ENCODE peak calls at places on chromosomes 1 and 21, in nine cellular contexts. H is pons; P is AG09319; K is glomerular endothelial cell; A is esophagus muscularis mucosa; O is activated CD8-positive, alpha-beta memory T cell treated with anti-CD3 and anti-CD28 coated beads for 1 hour; C is A549; B is pancreas; E is pulmonary artery endothelial cell. J is an unnamed sample.

GRCh38 chr21:35159881-35160280 is 110.8 kb upstream of the RUNX1 start:
- DNase-seq in E (no peak), B (no peak), A (no peak), P (no peak), K (no peak), O (no peak), H (no peak), C (peak; percentile 10), J (no peak)

GRCh38 chr1:64546018-64546417 is 76.1 kb downstream of the CACHD1 start:
- DNase-seq in H (no peak), C (no peak), E (no peak), K (no peak), P (no peak), O (no peak), A (no peak), B (no peak), J (no peak)

GRCh38 chr1:12495725-12496124 is 122.3 kb downstream of the DHRS3 start:
- DNase-seq in H (no peak), K (no peak), O (no peak), P (no peak), E (no peak), C (no peak), A (no peak), B (no peak), J (no peak)

GRCh38 chr1:226882631-226883409 is 12.4 kb downstream of the PSEN2 start:
- DNase-seq in K (no peak), C (no peak), H (peak; percentile 49), P (no peak), B (no peak), E (no peak), O (no peak), A (no peak), J (no peak)

GRCh38 chr1:17611991-17612390 is 72.5 kb downstream of the ARHGEF10L start:
- DNase-seq in H (no peak), P (no peak), A (no peak), E (no peak), C (no peak), K (no peak), B (no peak), O (no peak), J (no peak)

GRCh38 chr1:165697491-165697880 is 876 bp downstream of the ALDH9A1 start:
- DNase-seq in O (no peak), K (no peak), H (peak; percentile 7), P (no peak), B (no peak), A (no peak), E (no peak), C (no peak), J (no peak)

GRCh38 chr1:76179297-76179696 is 104.8 kb downstream of the ST6GALNAC3 start:
- DNase-seq in E (no peak), A (no peak), B (no peak), C (no peak), H (no peak), O (no peak), P (no peak), K (no peak), J (no peak)

GRCh38 chr1:107454786-107455185 is 313.9 kb downstream of the NTNG1 start:
- DNase-seq in E (no peak), K (no peak), H (peak; percentile 44), C (no peak), A (no peak), O (no peak), P (no peak), B (no peak), J (no peak)

GRCh38 chr21:33419538-33420123 is 16.4 kb downstream of the IFNGR2 start:
- DNase-seq in O (no peak), C (no peak), B (no peak), P (peak; percentile 27), E (peak; percentile 52), K (no peak), H (no peak), A (no peak), J (no peak)

J was measured in aorta.